ENCODE peak calls at places on chromosomes 5 and 9, in six cellular contexts. L is neuronal stem cell, E is IMR-90, N is H1, W is trophoblast cell, X is H9. C is an unnamed sample.

GRCh38 chr9:93427655-93428379 is 23.7 kb upstream of the FAM120A start:
- DNase-seq in E (no peak), X (peak; percentile 53), W (peak; percentile 19), L (no peak), N (no peak), C (no peak)

GRCh38 chr5:127306647-127307046 is 16.1 kb downstream of the MEGF10 start:
- DNase-seq in L (no peak), N (no peak), E (no peak), X (no peak), W (no peak), C (no peak)

GRCh38 chr5:9439651-9440292 is 106.1 kb downstream of the SEMA5A start:
- DNase-seq in X (no peak), E (peak; percentile 26), L (no peak), N (no peak), W (no peak), C (peak; percentile 72)

GRCh38 chr9:119852399-119852798 is 483.2 kb upstream of the BRINP1 start:
- DNase-seq in X (no peak), L (no peak), N (no peak), W (no peak), E (no peak), C (no peak)

GRCh38 chr5:23268136-23268535 is 239.3 kb upstream of the PRDM9 start:
- DNase-seq in N (no peak), E (no peak), L (no peak), W (no peak), X (no peak), C (no peak)

GRCh38 chr9:81601639-81602623 is 87.4 kb downstream of the TLE1 start:
- DNase-seq in N (no peak), L (no peak), E (peak; percentile 72), W (no peak), X (no peak), C (peak; percentile 56)

GRCh38 chr9:88905506-88905905 is 85.8 kb upstream of the S1PR3 start:
- DNase-seq in N (no peak), L (no peak), X (no peak), E (peak; percentile 10), W (no peak), C (no peak)

GRCh38 chr5:18745988-18746615 is 1111.8 kb downstream of the TAF11L14 start:
- DNase-seq in X (no peak), L (no peak), W (peak; percentile 33), N (no peak), E (no peak), C (peak; percentile 40)

GRCh38 chr5:36875051-36875788 is 1.3 kb upstream of the NIPBL start:
- DNase-seq in E (peak; percentile 39), N (no peak), X (peak; percentile 44), W (peak; percentile 49), L (peak; percentile 45), C (peak; percentile 75)

GRCh38 chr5:108380531-108381021 is 1.3 kb downstream of the FBXL17 start:
- DNase-seq in N (no peak), E (peak; percentile 13), W (no peak), X (peak; percentile 72), L (peak; percentile 32), C (peak; percentile 69)

GRCh38 chr5:99644822-99645221 is 716.0 kb upstream of the CHD1 start:
- DNase-seq in N (no peak), E (no peak), X (no peak), L (no peak), W (no peak), C (no peak)

GRCh38 chr5:69265931-69266330 is 31.2 kb downstream of the CDK7 start:
- DNase-seq in E (no peak), L (peak; percentile 51), W (no peak), N (peak; percentile 49), X (peak; percentile 88), C (no peak)

GRCh38 chr9:92403153-92403552 is 1.2 kb downstream of the OGN start:
- DNase-seq in X (no peak), N (no peak), W (no peak), L (no peak), E (no peak), C (no peak)

GRCh38 chr5:139137703-139138102 is 60.5 kb downstream of the SIL1 start:
- DNase-seq in E (peak; percentile 26), L (no peak), N (no peak), X (no peak), W (no peak), C (peak; percentile 35)

GRCh38 chr5:57725628-57726504 is 243.3 kb upstream of the ACTBL2 start:
- DNase-seq in L (no peak), E (no peak), X (no peak), W (no peak), N (no peak), C (no peak)

GRCh38 chr5:115170924-115171510 is 1.3 kb upstream of the TRIM36 start:
- DNase-seq in N (no peak), E (no peak), W (no peak), X (no peak), L (no peak), C (peak; percentile 9)

GRCh38 chr5:115166744-115167393 is 2.8 kb downstream of the TRIM36 start:
- DNase-seq in X (no peak), L (no peak), E (no peak), W (no peak), N (no peak), C (no peak)

GRCh38 chr5:115170128-115170923 is 618 bp upstream of the TRIM36 start:
- DNase-seq in X (no peak), N (no peak), W (peak; percentile 44), E (peak; percentile 1), L (no peak), C (peak; percentile 38)

GRCh38 chr5:115169392-115170127 is at the start of gene TRIM36:
- DNase-seq in N (peak; percentile 88), X (peak; percentile 97), L (peak; percentile 93), E (peak; percentile 79), W (peak; percentile 93), C (peak; percentile 88)

DNA sequence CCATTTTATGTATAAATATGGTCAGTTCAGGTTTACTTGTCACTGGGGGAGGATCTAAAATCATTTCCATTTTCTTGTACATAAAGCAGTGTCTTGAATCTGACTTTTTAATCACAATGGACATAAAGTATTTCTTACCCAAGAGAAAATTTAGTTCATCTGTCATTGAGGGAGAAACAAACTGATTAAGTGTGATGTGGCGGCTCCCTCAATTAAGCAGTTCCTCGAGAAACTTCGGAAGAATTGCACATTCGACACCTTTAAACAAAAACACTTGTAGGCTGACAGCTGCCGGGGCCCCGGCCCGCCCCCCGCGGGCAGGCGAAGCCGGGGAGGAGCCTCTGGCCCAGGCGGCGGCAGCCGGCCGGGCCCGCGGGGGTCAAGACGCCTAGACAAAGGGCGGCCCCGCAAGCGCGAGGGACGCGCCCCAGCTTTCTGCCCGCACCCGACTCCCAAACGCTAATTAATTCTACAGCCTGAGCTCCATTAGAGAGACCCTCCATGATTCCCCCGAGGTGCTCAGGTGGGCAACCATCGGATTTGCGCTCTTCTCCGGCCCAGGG is 798 bp downstream of the TRIM36 start:
- DNase-seq in L (peak; percentile 44), N (no peak), X (peak; percentile 37), E (no peak), W (no peak), C (no peak)
- H3K14ac ChIP-seq in L (peak overlapping the region; percentile 97), N (no peak overlapping the region), X (peak overlapping the region; percentile 91), E (no peak overlapping the region), W (no peak overlapping the region), C (no peak overlapping the region)

DNA sequence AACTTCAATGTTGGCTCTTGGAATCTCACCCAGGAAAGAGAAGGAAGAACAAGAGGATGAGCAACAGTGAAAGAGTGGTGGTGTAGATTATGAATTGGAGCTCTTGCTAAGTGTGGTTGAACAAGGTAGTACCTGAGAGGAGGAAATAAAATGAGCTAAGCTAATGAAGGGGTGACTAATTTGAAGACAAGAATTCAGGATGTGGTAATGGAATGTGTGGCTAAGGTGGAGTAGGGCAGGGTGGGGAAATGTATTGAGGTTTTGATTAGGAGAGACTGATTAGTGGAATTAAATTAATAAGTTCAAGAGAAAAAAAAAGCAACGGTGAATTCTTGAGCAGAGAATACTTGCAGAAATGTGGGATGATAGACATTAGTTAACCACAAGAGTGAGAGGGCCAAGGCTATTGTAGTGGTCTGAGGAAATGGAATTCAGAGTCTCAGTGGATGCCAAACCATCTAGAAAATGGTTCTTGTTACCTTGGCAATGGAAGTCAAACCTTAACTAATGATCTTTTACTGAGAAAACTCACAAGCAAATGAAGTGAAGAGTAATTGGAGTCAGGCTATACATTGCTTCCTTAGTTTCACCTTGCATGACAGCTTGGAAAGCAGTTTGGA is 648.3 kb upstream of the ZNF608 start:
- DNase-seq in L (no peak), N (no peak), W (no peak), X (no peak), E (no peak), C (no peak)
- H3K27ac ChIP-seq in L (no peak overlapping the region), N (no peak overlapping the region), W (no peak overlapping the region), X (no peak overlapping the region), E (no peak overlapping the region), C (no peak overlapping the region)

GRCh38 chr5:100899675-100900074 is 3.4 kb downstream of the ST8SIA4 start:
- DNase-seq in N (no peak), E (no peak), W (no peak), L (no peak), X (no peak), C (no peak)
- H3K14ac ChIP-seq in N (no peak overlapping the region), E (no peak overlapping the region), W (no peak overlapping the region), L (no peak overlapping the region), X (no peak overlapping the region), C (no peak overlapping the region)

DNA sequence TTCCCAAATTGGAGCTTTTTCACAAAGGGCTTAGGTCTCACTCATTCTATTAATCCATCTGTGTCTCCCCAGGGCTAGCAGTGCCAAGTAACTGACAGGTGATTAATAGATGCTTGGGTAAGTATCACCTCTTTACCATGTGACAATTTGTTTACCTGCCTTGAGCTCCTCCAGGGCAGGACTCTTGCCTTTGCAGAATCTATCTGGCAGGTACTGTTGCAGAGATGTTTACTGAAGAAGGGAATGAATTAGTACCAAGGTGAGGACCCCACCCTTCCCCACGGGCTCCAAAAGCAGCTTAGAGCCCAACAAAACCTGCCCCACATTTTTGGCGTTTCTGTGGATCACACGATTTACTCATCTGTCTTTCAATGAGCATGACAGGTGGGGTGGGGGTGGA is 698 bp upstream of the TGFBI start:
- DNase-seq in X (no peak), N (no peak), E (no peak), L (no peak), W (no peak), C (no peak)
- H3K27ac ChIP-seq in X (no peak overlapping the region), N (no peak overlapping the region), E (no peak overlapping the region), L (no peak overlapping the region), W (no peak overlapping the region), C (no peak overlapping the region)

GRCh38 chr5:140310434-140310833 is 7.5 kb upstream of the PFDN1 start:
- DNase-seq in X (no peak), W (no peak), N (no peak), E (no peak), L (no peak), C (peak; percentile 62)

GRCh38 chr5:140311011-140311467 is 8.1 kb upstream of the PFDN1 start:
- DNase-seq in N (no peak), W (peak; percentile 23), E (peak; percentile 96), L (no peak), X (no peak), C (peak; percentile 96)

GRCh38 chr5:140312791-140313189 is 9.9 kb upstream of the PFDN1 start:
- DNase-seq in X (no peak), N (no peak), W (no peak), E (no peak), L (no peak), C (no peak)

GRCh38 chr5:140309706-140310249 is 6.9 kb upstream of the PFDN1 start:
- DNase-seq in E (no peak), X (no peak), W (no peak), N (no peak), L (no peak), C (no peak)

GRCh38 chr5:140312067-140312790 is 9.3 kb upstream of the PFDN1 start:
- DNase-seq in E (peak; percentile 99), N (no peak), L (no peak), W (no peak), X (peak; percentile 46), C (peak; percentile 86)
- H3K14ac ChIP-seq in E (peak overlapping the region; percentile 88), N (no peak overlapping the region), L (no peak overlapping the region), W (no peak overlapping the region), X (no peak overlapping the region), C (no peak overlapping the region)